ENCODE peak calls at places on chromosome 22, in seven cellular contexts. One of them, this sample, is unnamed.
A peak's percentile ranks its signal among the peaks of the same experiment; 100 is the strongest.

GRCh38 chr22:28053871-28054621 is 135.0 kb upstream of the PITPNB start:
- DNase-seq in ovary: no peak
- DNase-seq in A549: no peak
- DNase-seq in stomach: no peak
- DNase-seq in suprapubic skin: no peak
- DNase-seq in transverse colon: no peak
- DNase-seq in K562: no peak
- DNase-seq in this sample: no peak

GRCh38 chr22:25702571-25703167 is 39.3 kb upstream of the MYO18B start:
- DNase-seq in ovary: no peak
- DNase-seq in A549: no peak
- DNase-seq in stomach: no peak
- DNase-seq in suprapubic skin: no peak
- DNase-seq in transverse colon: no peak
- DNase-seq in K562: no peak
- DNase-seq in this sample: no peak

GRCh38 chr22:42685941-42686666 is 34.6 kb downstream of the A4GALT start:
- DNase-seq in ovary: peak; percentile 64
- DNase-seq in A549: peak; percentile 11
- DNase-seq in stomach: peak; percentile 49
- DNase-seq in suprapubic skin: no peak
- DNase-seq in transverse colon: peak; percentile 48
- DNase-seq in K562: no peak
- DNase-seq in this sample: peak; percentile 83

GRCh38 chr22:22590136-22590891 is 31.2 kb upstream of the PRAME start:
- DNase-seq in ovary: no peak
- DNase-seq in A549: no peak
- DNase-seq in stomach: no peak
- DNase-seq in suprapubic skin: no peak
- DNase-seq in transverse colon: no peak
- DNase-seq in K562: no peak
- DNase-seq in this sample: no peak

GRCh38 chr22:35446365-35446764 is 46.4 kb downstream of the MCM5 start:
- DNase-seq in ovary: no peak
- DNase-seq in A549: peak; percentile 25
- DNase-seq in stomach: no peak
- DNase-seq in suprapubic skin: no peak
- DNase-seq in transverse colon: peak; percentile 57
- DNase-seq in K562: no peak
- DNase-seq in this sample: peak; percentile 91

GRCh38 chr22:42326786-42327185 is 56.3 kb upstream of the TCF20 start:
- DNase-seq in ovary: no peak
- DNase-seq in A549: no peak
- DNase-seq in stomach: no peak
- DNase-seq in suprapubic skin: no peak
- DNase-seq in transverse colon: no peak
- DNase-seq in K562: no peak
- DNase-seq in this sample: no peak

GRCh38 chr22:35330258-35330861 is 30.7 kb downstream of the TOM1 start:
- DNase-seq in ovary: peak; percentile 88
- DNase-seq in A549: no peak
- DNase-seq in stomach: peak; percentile 63
- DNase-seq in suprapubic skin: peak; percentile 94
- DNase-seq in transverse colon: peak; percentile 80
- DNase-seq in K562: no peak
- DNase-seq in this sample: peak; percentile 98

GRCh38 chr22:29626497-29627195 is 23.2 kb downstream of the NF2 start:
- DNase-seq in ovary: no peak
- DNase-seq in A549: no peak
- DNase-seq in stomach: no peak
- DNase-seq in suprapubic skin: no peak
- DNase-seq in transverse colon: no peak
- DNase-seq in K562: no peak
- DNase-seq in this sample: no peak

GRCh38 chr22:19691721-19692341 is 22.5 kb upstream of the SEPTIN5 start:
- DNase-seq in ovary: peak; percentile 53
- DNase-seq in A549: peak; percentile 18
- DNase-seq in stomach: no peak
- DNase-seq in suprapubic skin: peak; percentile 82
- DNase-seq in transverse colon: no peak
- DNase-seq in K562: peak; percentile 93
- DNase-seq in this sample: peak; percentile 71

GRCh38 chr22:19872779-19873137 is 18.1 kb upstream of the GNB1L start:
- DNase-seq in ovary: no peak
- DNase-seq in A549: no peak
- DNase-seq in stomach: peak; percentile 46
- DNase-seq in suprapubic skin: peak; percentile 69
- DNase-seq in transverse colon: no peak
- DNase-seq in K562: no peak
- DNase-seq in this sample: no peak

GRCh38 chr22:37244922-37245722 is 1.1 kb upstream of the RAC2 start:
- DNase-seq in ovary: no peak
- DNase-seq in A549: no peak
- DNase-seq in stomach: no peak
- DNase-seq in suprapubic skin: peak; percentile 72
- DNase-seq in transverse colon: peak; percentile 68
- DNase-seq in K562: no peak
- DNase-seq in this sample: no peak

GRCh38 chr22:47571616-47572015 is 809.2 kb downstream of the TBC1D22A start:
- DNase-seq in ovary: no peak
- DNase-seq in A549: no peak
- DNase-seq in stomach: no peak
- DNase-seq in suprapubic skin: peak; percentile 71
- DNase-seq in transverse colon: no peak
- DNase-seq in K562: no peak
- DNase-seq in this sample: no peak

GRCh38 chr22:24826710-24827285 is 20.8 kb downstream of the SGSM1 start:
- DNase-seq in ovary: no peak
- DNase-seq in A549: no peak
- DNase-seq in stomach: no peak
- DNase-seq in suprapubic skin: no peak
- DNase-seq in transverse colon: peak; percentile 14
- DNase-seq in K562: no peak
- DNase-seq in this sample: no peak

GRCh38 chr22:29998627-29999026 is 81.6 kb upstream of the HORMAD2 start:
- DNase-seq in ovary: no peak
- DNase-seq in A549: no peak
- DNase-seq in stomach: no peak
- DNase-seq in suprapubic skin: no peak
- DNase-seq in transverse colon: no peak
- DNase-seq in K562: peak; percentile 16
- DNase-seq in this sample: no peak

GRCh38 chr22:29080061-29080975 is 7.5 kb downstream of the KREMEN1 start:
- DNase-seq in ovary: no peak
- DNase-seq in A549: no peak
- DNase-seq in stomach: no peak
- DNase-seq in suprapubic skin: no peak
- DNase-seq in transverse colon: no peak
- DNase-seq in K562: no peak
- DNase-seq in this sample: no peak

GRCh38 chr22:47801541-47802245 is 1039.2 kb downstream of the TBC1D22A start:
- DNase-seq in ovary: no peak
- DNase-seq in A549: no peak
- DNase-seq in stomach: no peak
- DNase-seq in suprapubic skin: peak; percentile 67
- DNase-seq in transverse colon: no peak
- DNase-seq in K562: no peak
- DNase-seq in this sample: no peak

GRCh38 chr22:20765938-20766337 is 8.0 kb upstream of the SERPIND1 start:
- DNase-seq in ovary: no peak
- DNase-seq in A549: no peak
- DNase-seq in stomach: no peak
- DNase-seq in suprapubic skin: no peak
- DNase-seq in transverse colon: no peak
- DNase-seq in K562: no peak
- DNase-seq in this sample: no peak

GRCh38 chr22:26065847-26066246 is 103.4 kb upstream of the SEZ6L start:
- DNase-seq in ovary: no peak
- DNase-seq in A549: no peak
- DNase-seq in stomach: no peak
- DNase-seq in suprapubic skin: no peak
- DNase-seq in transverse colon: no peak
- DNase-seq in K562: no peak
- DNase-seq in this sample: no peak

GRCh38 chr22:19495562-19496323 is 16.0 kb downstream of the CDC45 start:
- DNase-seq in ovary: no peak
- DNase-seq in A549: no peak
- DNase-seq in stomach: no peak
- DNase-seq in suprapubic skin: no peak
- DNase-seq in transverse colon: no peak
- DNase-seq in K562: peak; percentile 69
- DNase-seq in this sample: no peak

GRCh38 chr22:50711446-50712340 is 26.3 kb upstream of the ACR start:
- DNase-seq in ovary: no peak
- DNase-seq in A549: no peak
- DNase-seq in stomach: no peak
- DNase-seq in suprapubic skin: no peak
- DNase-seq in transverse colon: no peak
- DNase-seq in K562: no peak
- DNase-seq in this sample: no peak
- TF ChIP-seq POLR2A in ovary: no peak
- TF ChIP-seq POLR2A in A549: no peak
- TF ChIP-seq POLR2A in stomach: no peak
- TF ChIP-seq POLR2A in suprapubic skin: no peak
- TF ChIP-seq POLR2A in transverse colon: no peak
- TF ChIP-seq POLR2A in K562: no peak
- TF ChIP-seq POLR2A in this sample: no peak

DNA sequence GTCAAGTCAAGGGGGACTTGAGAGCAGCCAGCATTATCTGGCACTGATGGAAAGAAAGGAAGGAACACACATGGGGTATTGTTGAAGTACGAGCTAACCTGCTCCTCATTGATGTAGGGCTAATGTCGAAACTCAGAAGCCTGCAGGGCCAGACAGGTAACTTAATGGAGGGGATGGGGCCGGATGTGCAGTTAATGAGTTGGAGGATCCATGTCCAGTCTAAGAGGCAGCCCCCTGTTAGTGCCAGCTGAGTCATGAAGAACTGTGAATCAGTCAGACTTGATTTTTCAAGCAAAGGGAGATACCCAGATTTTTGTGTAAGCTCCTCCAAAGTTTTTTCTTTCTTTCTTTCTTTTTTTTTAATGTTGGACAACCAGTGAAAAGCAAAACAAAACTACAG is 65.6 kb downstream of the CECR2 start:
- DNase-seq in ovary: no peak
- DNase-seq in A549: no peak
- DNase-seq in stomach: no peak
- DNase-seq in suprapubic skin: no peak
- DNase-seq in transverse colon: no peak
- DNase-seq in K562: no peak
- DNase-seq in this sample: no peak
- H3K4me3 ChIP-seq in ovary: no peak overlapping the region
- H3K4me3 ChIP-seq in A549: no peak overlapping the region
- H3K4me3 ChIP-seq in stomach: no peak overlapping the region
- H3K4me3 ChIP-seq in suprapubic skin: no peak overlapping the region
- H3K4me3 ChIP-seq in transverse colon: no peak overlapping the region
- H3K4me3 ChIP-seq in K562: no peak overlapping the region
- H3K4me3 ChIP-seq in this sample: no peak overlapping the region

DNA sequence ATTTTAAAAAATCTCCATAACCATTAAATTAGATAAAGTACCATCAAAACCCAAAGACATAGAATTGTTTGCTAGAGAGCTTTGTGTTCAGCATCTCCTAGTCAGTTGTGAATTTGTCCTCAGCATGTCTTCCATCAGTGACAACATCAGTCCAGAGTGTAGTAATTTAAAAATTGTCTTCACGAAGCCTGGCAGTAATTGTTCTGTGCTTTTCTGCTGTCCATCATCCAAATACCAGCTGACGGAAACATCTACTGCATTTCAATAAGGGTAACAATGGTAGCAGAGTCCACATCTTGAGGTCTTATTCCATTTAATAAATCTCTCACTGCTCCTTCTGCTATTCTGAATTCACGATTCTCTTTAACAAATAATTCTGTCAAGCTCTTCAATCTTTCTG is 121.5 kb downstream of the ATXN10 start:
- DNase-seq in ovary: no peak
- DNase-seq in A549: no peak
- DNase-seq in stomach: no peak
- DNase-seq in suprapubic skin: no peak
- DNase-seq in transverse colon: no peak
- DNase-seq in K562: no peak
- DNase-seq in this sample: no peak
- TF ChIP-seq EP300 in ovary: no peak
- TF ChIP-seq EP300 in A549: no peak
- TF ChIP-seq EP300 in stomach: no peak
- TF ChIP-seq EP300 in suprapubic skin: no peak
- TF ChIP-seq EP300 in transverse colon: no peak
- TF ChIP-seq EP300 in K562: no peak
- TF ChIP-seq EP300 in this sample: no peak

GRCh38 chr22:46250783-46251125 is 661 bp upstream of the CDPF1 start:
- DNase-seq in ovary: no peak
- DNase-seq in A549: no peak
- DNase-seq in stomach: no peak
- DNase-seq in suprapubic skin: no peak
- DNase-seq in transverse colon: peak; percentile 38
- DNase-seq in K562: no peak
- DNase-seq in this sample: no peak

GRCh38 chr22:46247443-46247975 is 2.6 kb downstream of the CDPF1 start:
- DNase-seq in ovary: no peak
- DNase-seq in A549: no peak
- DNase-seq in stomach: no peak
- DNase-seq in suprapubic skin: no peak
- DNase-seq in transverse colon: no peak
- DNase-seq in K562: no peak
- DNase-seq in this sample: no peak

GRCh38 chr22:46251266-46251665 is 1.2 kb upstream of the CDPF1 start:
- DNase-seq in ovary: no peak
- DNase-seq in A549: no peak
- DNase-seq in stomach: no peak
- DNase-seq in suprapubic skin: no peak
- DNase-seq in transverse colon: no peak
- DNase-seq in K562: no peak
- DNase-seq in this sample: no peak

GRCh38 chr22:46251816-46252380 is 1.8 kb upstream of the CDPF1 start:
- DNase-seq in ovary: no peak
- DNase-seq in A549: no peak
- DNase-seq in stomach: no peak
- DNase-seq in suprapubic skin: no peak
- DNase-seq in transverse colon: no peak
- DNase-seq in K562: no peak
- DNase-seq in this sample: no peak

GRCh38 chr22:46250035-46250782 is at the start of gene CDPF1:
- DNase-seq in ovary: peak; percentile 90
- DNase-seq in A549: peak; percentile 69
- DNase-seq in stomach: peak; percentile 94
- DNase-seq in suprapubic skin: peak; percentile 93
- DNase-seq in transverse colon: peak; percentile 95
- DNase-seq in K562: peak; percentile 88
- DNase-seq in this sample: peak; percentile 94
- TF ChIP-seq POLR2A in ovary: peak; percentile 64
- TF ChIP-seq POLR2A in A549: peak; percentile 74
- TF ChIP-seq POLR2A in stomach: no peak
- TF ChIP-seq POLR2A in suprapubic skin: no peak
- TF ChIP-seq POLR2A in transverse colon: peak; percentile 84
- TF ChIP-seq POLR2A in K562: peak; percentile 82
- TF ChIP-seq POLR2A in this sample: peak; percentile 51

This sample was measured in sigmoid colon.